ENCODE peak calls at places on chromosomes 6 and 20, in seven cellular contexts. One of them, this sample, is unnamed.

GRCh38 chr6:78570044-78570443 is 297.3 kb upstream of the IRAK1BP1 start:
- DNase-seq in T-helper 2 cell: no peak
- DNase-seq in T47D: no peak
- DNase-seq in HEK293T: no peak
- DNase-seq in H54: no peak
- DNase-seq in fibroblast of mammary gland: no peak
- DNase-seq in HT1080: no peak
- DNase-seq in this sample: peak; percentile 59

GRCh38 chr6:15504581-15505350 is 158.1 kb downstream of the DTNBP1 start:
- DNase-seq in HEK293T: no peak
- DNase-seq in H54: peak; percentile 76
- DNase-seq in T-helper 2 cell: no peak
- DNase-seq in HT1080: peak; percentile 97
- DNase-seq in fibroblast of mammary gland: peak; percentile 98
- DNase-seq in T47D: no peak
- DNase-seq in this sample: no peak

GRCh38 chr20:46083531-46084061 is 6.2 kb downstream of the NCOA5 start:
- DNase-seq in H54: no peak
- DNase-seq in T47D: no peak
- DNase-seq in HT1080: no peak
- DNase-seq in T-helper 2 cell: no peak
- DNase-seq in fibroblast of mammary gland: no peak
- DNase-seq in HEK293T: no peak
- DNase-seq in this sample: no peak

GRCh38 chr6:40583694-40584093 is 3.5 kb downstream of the LRFN2 start:
- DNase-seq in T-helper 2 cell: no peak
- DNase-seq in T47D: no peak
- DNase-seq in fibroblast of mammary gland: no peak
- DNase-seq in HEK293T: no peak
- DNase-seq in HT1080: no peak
- DNase-seq in H54: no peak
- DNase-seq in this sample: no peak

GRCh38 chr6:15399651-15400470 is 154.0 kb downstream of the JARID2 start:
- DNase-seq in T-helper 2 cell: no peak
- DNase-seq in HEK293T: peak; percentile 57
- DNase-seq in H54: no peak
- DNase-seq in T47D: no peak
- DNase-seq in fibroblast of mammary gland: peak; percentile 82
- DNase-seq in HT1080: no peak
- DNase-seq in this sample: no peak

GRCh38 chr6:42158011-42158410 is 15.2 kb upstream of the GUCA1A start:
- DNase-seq in T47D: no peak
- DNase-seq in H54: no peak
- DNase-seq in fibroblast of mammary gland: peak; percentile 64
- DNase-seq in HT1080: no peak
- DNase-seq in HEK293T: no peak
- DNase-seq in T-helper 2 cell: no peak
- DNase-seq in this sample: no peak

GRCh38 chr6:28474441-28475219 is 31.3 kb upstream of the ZSCAN23 start:
- DNase-seq in HT1080: peak; percentile 87
- DNase-seq in T-helper 2 cell: no peak
- DNase-seq in T47D: no peak
- DNase-seq in HEK293T: peak; percentile 56
- DNase-seq in fibroblast of mammary gland: peak; percentile 93
- DNase-seq in H54: peak; percentile 18
- DNase-seq in this sample: no peak

GRCh38 chr6:10420546-10421507 is 6.0 kb upstream of the TFAP2A start:
- DNase-seq in fibroblast of mammary gland: no peak
- DNase-seq in H54: no peak
- DNase-seq in T-helper 2 cell: no peak
- DNase-seq in HEK293T: no peak
- DNase-seq in HT1080: no peak
- DNase-seq in T47D: no peak
- DNase-seq in this sample: peak; percentile 80

GRCh38 chr6:151808331-151809241 is 1.1 kb downstream of the ESR1 start:
- DNase-seq in HEK293T: peak; percentile 43
- DNase-seq in H54: no peak
- DNase-seq in T47D: peak; percentile 34
- DNase-seq in HT1080: no peak
- DNase-seq in fibroblast of mammary gland: no peak
- DNase-seq in T-helper 2 cell: no peak
- DNase-seq in this sample: peak; percentile 39

GRCh38 chr6:88263591-88263990 is 97.4 kb upstream of the CNR1 start:
- DNase-seq in H54: no peak
- DNase-seq in T47D: no peak
- DNase-seq in HT1080: no peak
- DNase-seq in T-helper 2 cell: no peak
- DNase-seq in fibroblast of mammary gland: peak; percentile 32
- DNase-seq in HEK293T: no peak
- DNase-seq in this sample: peak; percentile 53

This sample was measured in H9.